ENCODE peak calls at places on chromosome 12, in seven cellular contexts. R is fibroblast of lung; Z is GM23248; I is effector memory CD4-positive, alpha-beta T cell; D is neural progenitor cell; K is CD8-positive, alpha-beta T cell; J is naive thymus-derived CD4-positive, alpha-beta T cell. H is an unnamed sample. For H3K27me3 and H3K9me3, the result is how much of the 10 kb centered on the place peaks cover.

GRCh38 chr12:109069307-109070231 is 17.2 kb downstream of the USP30 start:
- DNase-seq in R (no peak), Z (no peak), I (no peak), D (peak), K (no peak), J (no peak), H (peak)

GRCh38 chr12:78120866-78121590 is 290.3 kb downstream of the NAV3 start:
- DNase-seq in R (peak), Z (peak), I (no peak), D (no peak), K (no peak), J (no peak), H (no peak)

GRCh38 chr12:62332598-62332997 is 72.4 kb downstream of the USP15 start:
- DNase-seq in R (peak), Z (peak), I (no peak), D (no peak), K (no peak), J (no peak), H (no peak)

GRCh38 chr12:124495194-124495983 is 72.0 kb downstream of the NCOR2 start:
- DNase-seq in R (no peak), Z (no peak), I (no peak), D (no peak), K (no peak), J (no peak), H (no peak)

GRCh38 chr12:94174576-94174975 is 26.2 kb downstream of the PLXNC1 start:
- DNase-seq in R (no peak), Z (no peak), I (no peak), D (no peak), K (no peak), J (peak), H (no peak)

GRCh38 chr12:4664111-4664510 is 15.2 kb downstream of the NDUFA9 start:
- DNase-seq in R (peak), Z (peak), I (no peak), D (no peak), K (no peak), J (no peak), H (no peak)

GRCh38 chr12:68804654-68805591 is 3.1 kb upstream of the MDM2 start:
- DNase-seq in R (no peak), Z (no peak), I (no peak), D (no peak), K (no peak), J (no peak), H (peak)

GRCh38 chr12:126202138-126202537 is 1136.9 kb downstream of the AACS start:
- DNase-seq in R (no peak), Z (no peak), I (no peak), D (no peak), K (no peak), J (no peak), H (no peak)

GRCh38 chr12:85007836-85008235 is 28.2 kb downstream of the TSPAN19 start:
- DNase-seq in R (peak), Z (peak), I (no peak), D (no peak), K (no peak), J (no peak), H (no peak)

GRCh38 chr12:130646690-130647089 is 69.4 kb downstream of the RIMBP2 start:
- DNase-seq in R (no peak), Z (no peak), I (no peak), D (no peak), K (no peak), J (no peak), H (no peak)

GRCh38 chr12:43882578-43883178 is 46.8 kb downstream of the TMEM117 start:
- DNase-seq in R (peak), Z (peak), I (no peak), D (peak), K (peak), J (peak), H (peak)

GRCh38 chr12:71208053-71208685 is 50.4 kb upstream of the TSPAN8 start:
- DNase-seq in R (no peak), Z (no peak), I (no peak), D (peak), K (no peak), J (no peak), H (no peak)

GRCh38 chr12:131959137-131959536 is 9.4 kb downstream of the EP400 start:
- DNase-seq in R (no peak), Z (no peak), I (no peak), D (no peak), K (no peak), J (no peak), H (no peak)

GRCh38 chr12:19437996-19438395 is 1.3 kb upstream of the AEBP2 start:
- DNase-seq in R (no peak), Z (no peak), I (no peak), D (peak), K (no peak), J (no peak), H (no peak)

GRCh38 chr12:86117711-86118110 is 138.5 kb downstream of the MGAT4C start:
- DNase-seq in R (peak), Z (peak), I (no peak), D (no peak), K (no peak), J (no peak), H (no peak)

GRCh38 chr12:63440063-63440462 is 228.2 kb downstream of the DPY19L2 start:
- DNase-seq in R (no peak), Z (no peak), I (no peak), D (no peak), K (no peak), J (no peak), H (no peak)

GRCh38 chr12:14557966-14558365 is 9.7 kb downstream of the PLBD1 start:
- DNase-seq in R (no peak), Z (no peak), I (no peak), D (no peak), K (no peak), J (no peak), H (peak)

GRCh38 chr12:14554281-14555008 is 13.2 kb downstream of the PLBD1 start:
- DNase-seq in R (peak), Z (peak), I (no peak), D (no peak), K (no peak), J (no peak), H (peak)

GRCh38 chr12:14561677-14562076 is 6.0 kb downstream of the PLBD1 start:
- DNase-seq in R (no peak), Z (no peak), I (no peak), D (no peak), K (no peak), J (no peak), H (peak)

GRCh38 chr12:14560904-14561574 is 6.6 kb downstream of the PLBD1 start:
- DNase-seq in R (no peak), Z (no peak), I (no peak), D (no peak), K (no peak), J (no peak), H (peak)

DNA sequence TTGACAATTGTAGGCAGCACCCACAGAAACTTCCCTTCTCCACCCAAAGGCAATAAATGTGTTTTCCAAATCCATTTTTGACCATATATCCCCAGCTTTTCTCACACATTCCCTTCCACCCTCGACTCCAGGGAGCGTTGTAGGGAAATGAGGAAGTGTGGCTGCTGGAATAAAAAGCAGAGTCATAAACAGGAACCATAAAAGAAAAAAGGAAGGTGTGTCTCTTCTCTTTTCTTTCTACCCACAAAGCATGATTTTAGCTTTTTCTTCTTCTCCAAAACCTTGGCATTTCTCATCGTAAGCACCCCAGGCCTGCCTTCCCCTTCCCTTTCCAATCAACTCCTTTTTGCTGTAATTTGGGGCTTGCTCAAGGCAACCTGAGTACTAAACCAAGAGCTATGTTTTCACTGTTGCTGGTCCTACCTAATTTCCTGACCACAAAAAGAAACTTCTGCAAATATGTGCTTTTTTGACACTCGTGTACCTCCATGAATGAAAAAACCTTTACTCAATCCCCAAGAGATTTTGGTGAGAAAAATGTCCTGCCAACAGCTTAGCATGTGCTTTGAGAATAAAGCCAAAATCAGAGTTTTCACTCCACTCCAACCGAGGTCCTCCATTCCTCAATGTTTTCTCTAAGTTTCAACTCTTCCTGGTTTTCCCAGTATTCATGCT is 9.2 kb downstream of the PLBD1 start:
- DNase-seq in R (no peak), Z (no peak), I (no peak), D (no peak), K (no peak), J (no peak), H (peak)
- H3K27me3 ChIP-seq in R (under half), Z (under half), I (under half), D (under half), K (under half), J (under half), H (under half)

GRCh38 chr12:38025916-38026315 is 290.7 kb upstream of the ALG10B start:
- DNase-seq in R (no peak), Z (no peak), I (no peak), D (no peak), K (no peak), J (no peak), H (no peak)
- H3K4me3 ChIP-seq in R (no peak), Z (no peak), I (no peak), D (no peak), K (no peak), J (no peak), H (no peak)

GRCh38 chr12:66165141-66165540 is 4.7 kb downstream of the TMBIM4 start:
- DNase-seq in R (no peak), Z (no peak), I (no peak), D (no peak), K (no peak), J (no peak), H (no peak)
- H3K9me3 ChIP-seq in R (under half), Z (under half), I (under half), D (under half), K (under half), J (under half), H (under half)

DNA sequence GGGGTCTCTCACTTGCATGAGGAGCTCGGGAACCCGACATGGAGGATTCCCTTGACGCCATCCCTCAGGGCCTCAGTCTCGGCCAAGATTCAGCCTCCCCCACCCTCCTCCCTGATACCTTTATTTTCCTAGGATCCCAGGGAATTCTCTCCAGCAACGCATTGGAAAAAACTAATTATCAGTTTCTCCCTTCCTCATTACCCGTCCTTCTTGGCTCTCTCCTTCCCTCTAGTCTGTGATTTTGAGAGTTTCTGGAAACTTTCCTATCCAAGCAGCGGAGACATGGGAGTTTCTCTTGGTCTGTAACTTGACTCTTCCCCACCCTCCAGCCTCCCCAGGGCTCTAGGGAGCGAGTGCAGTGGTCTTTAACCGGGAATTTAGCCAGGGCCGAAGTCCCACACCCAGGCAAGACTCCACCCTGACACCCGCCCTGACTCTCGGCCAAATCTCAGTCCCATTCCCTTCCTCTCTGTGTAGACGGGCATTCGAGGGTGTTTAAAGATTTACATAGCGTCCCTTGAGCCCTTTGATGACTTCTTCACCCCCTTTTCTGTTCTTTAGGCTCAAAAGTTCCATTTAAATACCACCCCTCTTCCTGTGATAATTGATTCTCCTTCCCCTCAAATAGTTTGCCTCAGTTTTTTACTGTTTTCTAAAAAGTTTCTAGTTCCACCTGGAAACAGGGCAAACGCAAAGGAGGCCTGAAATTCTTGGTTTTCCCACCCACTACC is 6.7 kb downstream of the HOXC5 start:
- DNase-seq in R (peak), Z (peak), I (no peak), D (peak), K (no peak), J (no peak), H (no peak)
- H3K27me3 ChIP-seq in R (under half), Z (under half), I (under half), D (half or more), K (under half), J (under half), H (under half)

DNA sequence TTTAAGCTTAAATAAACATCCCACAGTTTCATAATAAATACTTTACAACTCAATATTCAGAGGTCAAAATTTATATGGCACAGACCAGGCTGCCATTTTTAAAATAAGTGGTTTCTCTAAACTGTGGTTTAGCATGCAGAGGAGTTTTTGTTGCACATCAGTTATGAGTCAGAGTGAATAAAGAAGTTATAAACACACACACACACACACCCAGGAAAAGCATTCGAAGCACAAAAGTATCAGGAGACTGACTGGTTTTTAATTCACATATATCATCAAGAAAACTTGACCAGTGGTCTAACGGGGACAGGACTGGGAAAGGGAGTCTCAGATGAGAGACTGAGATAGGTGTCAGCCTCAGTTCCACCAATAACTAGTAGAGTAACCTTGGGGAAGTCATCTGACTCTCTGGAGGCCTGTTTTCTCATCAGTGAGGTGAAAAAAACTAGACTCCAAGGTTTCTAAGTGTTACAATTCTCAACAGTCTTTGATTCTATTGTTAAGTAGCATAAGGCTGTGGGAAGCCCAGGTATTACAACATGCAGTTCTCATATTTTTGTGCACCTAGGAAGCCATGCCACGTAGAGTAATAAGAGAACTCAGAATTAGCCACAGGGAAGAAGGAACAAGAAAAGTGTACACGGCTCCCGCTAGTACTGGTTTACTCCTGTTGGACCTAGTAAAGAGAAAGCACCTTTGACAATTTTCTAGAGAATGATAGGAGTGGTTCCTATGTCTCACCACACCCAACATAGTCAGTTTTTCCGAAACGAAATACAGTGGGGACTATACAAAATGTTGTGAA is 5.2 kb downstream of the PPTC7 start:
- DNase-seq in R (peak), Z (peak), I (no peak), D (no peak), K (peak), J (peak), H (peak)
- H3K4me3 ChIP-seq in R (peak), Z (peak), I (peak), D (no peak), K (peak), J (peak), H (no peak)

GRCh38 chr12:574475-575128 is 88.6 kb downstream of the NINJ2 start:
- DNase-seq in R (no peak), Z (peak), I (no peak), D (no peak), K (no peak), J (no peak), H (no peak)
- H3K9me3 ChIP-seq in R (under half), Z (under half), I (under half), D (under half), K (under half), J (under half), H (under half)

H was measured in small intestine.